ENCODE peak calls at places on chromosomes 2 and 18, in six cellular contexts. E, V, K, A, Z and R are unnamed samples.

GRCh38 chr2:208392300-208392699 is 14.3 kb upstream of the PTH2R start:
- DNase-seq in E (no peak), V (no peak), K (no peak), A (no peak), Z (no peak), R (no peak)

GRCh38 chr2:12315224-12315623 is 401.5 kb upstream of the TRIB2 start:
- DNase-seq in E (no peak), V (no peak), K (no peak), A (no peak), Z (no peak), R (no peak)

GRCh38 chr18:48901145-48902022 is 49.4 kb downstream of the SMAD7 start:
- DNase-seq in E (no peak), V (no peak), K (no peak), A (no peak), Z (no peak), R (no peak)

GRCh38 chr2:63424329-63425078 is 163.8 kb downstream of the WDPCP start:
- DNase-seq in E (no peak), V (no peak), K (peak), A (no peak), Z (no peak), R (no peak)

GRCh38 chr2:181457741-181458425 is 697 bp downstream of the ITGA4 start:
- DNase-seq in E (no peak), V (peak), K (peak), A (no peak), Z (no peak), R (no peak)

GRCh38 chr2:205970348-205970747 is 115.6 kb downstream of the INO80D start:
- DNase-seq in E (no peak), V (no peak), K (no peak), A (no peak), Z (no peak), R (no peak)

GRCh38 chr2:40955635-40956034 is 503.7 kb upstream of the SLC8A1 start:
- DNase-seq in E (no peak), V (no peak), K (no peak), A (no peak), Z (no peak), R (no peak)

GRCh38 chr2:226953206-226953605 is 117.4 kb downstream of the RHBDD1 start:
- DNase-seq in E (no peak), V (no peak), K (peak), A (peak), Z (no peak), R (no peak)

GRCh38 chr18:3027301-3027700 is 14.4 kb upstream of the LPIN2 start:
- DNase-seq in E (no peak), V (no peak), K (no peak), A (no peak), Z (no peak), R (no peak)

GRCh38 chr18:57426187-57426586 is 9.0 kb upstream of the ONECUT2 start:
- DNase-seq in E (no peak), V (no peak), K (no peak), A (no peak), Z (no peak), R (no peak)

GRCh38 chr2:119068154-119068725 is 90.3 kb downstream of the C1QL2 start:
- DNase-seq in E (no peak), V (no peak), K (no peak), A (no peak), Z (no peak), R (no peak)

GRCh38 chr2:12684471-12684936 is 32.2 kb upstream of the TRIB2 start:
- DNase-seq in E (no peak), V (no peak), K (no peak), A (peak), Z (no peak), R (no peak)

GRCh38 chr18:47931707-47932103 is 1.2 kb upstream of the SMAD2 start:
- DNase-seq in E (no peak), V (no peak), K (no peak), A (no peak), Z (no peak), R (no peak)

GRCh38 chr2:15313657-15314056 is 247.5 kb downstream of the NBAS start:
- DNase-seq in E (no peak), V (no peak), K (no peak), A (no peak), Z (no peak), R (no peak)

GRCh38 chr18:9971313-9971920 is 57.6 kb downstream of the VAPA start:
- DNase-seq in E (peak), V (no peak), K (peak), A (peak), Z (peak), R (peak)